ENCODE peak calls at places on chromosomes 11 and 22, in ten cellular contexts. U is suprapubic skin, I is GM12878, G is upper lobe of left lung, N is stomach, J is esophagus muscularis mucosa, B is transverse colon, X is HepG2, A is SK-N-SH, M is H1. R is an unnamed sample.

GRCh38 chr11:37747121-37747520 is 1149.1 kb upstream of the RAG2 start:
- DNase-seq in U (no peak), I (no peak), G (no peak), N (no peak), J (no peak), B (no peak), X (no peak), A (no peak), M (no peak), R (no peak)

GRCh38 chr22:31230871-31231621 is 18.9 kb downstream of the LIMK2 start:
- DNase-seq in U (no peak), I (no peak), G (no peak), N (peak), J (no peak), B (peak), X (peak), A (peak), M (no peak), R (no peak)

GRCh38 chr11:86486261-86487030 is 111.8 kb downstream of the CCDC81 start:
- DNase-seq in U (peak), I (no peak), G (peak), N (no peak), J (no peak), B (no peak), X (no peak), A (no peak), M (no peak), R (no peak)

GRCh38 chr22:21642584-21643448 is 714 bp downstream of the SDF2L1 start:
- DNase-seq in U (no peak), I (no peak), G (peak), N (peak), J (no peak), B (peak), X (peak), A (peak), M (no peak), R (no peak)

GRCh38 chr22:26847046-26847445 is 189.7 kb downstream of the MIAT start:
- DNase-seq in U (no peak), I (no peak), G (no peak), N (no peak), J (no peak), B (no peak), X (no peak), A (no peak), M (no peak), R (no peak)

GRCh38 chr22:32698926-32699619 is 102.4 kb upstream of the TIMP3 start:
- DNase-seq in U (no peak), I (no peak), G (no peak), N (no peak), J (no peak), B (peak), X (no peak), A (no peak), M (no peak), R (peak)

GRCh38 chr11:120327311-120327710 is 2.2 kb downstream of the TLCD5 start:
- DNase-seq in U (no peak), I (no peak), G (no peak), N (no peak), J (no peak), B (no peak), X (no peak), A (no peak), M (no peak), R (no peak)

GRCh38 chr11:45757672-45758071 is 47.3 kb upstream of the SLC35C1 start:
- DNase-seq in U (no peak), I (no peak), G (no peak), N (peak), J (no peak), B (no peak), X (no peak), A (no peak), M (no peak), R (no peak)

GRCh38 chr11:120376547-120377182 is 40.5 kb downstream of the ARHGEF12 start:
- DNase-seq in U (no peak), I (no peak), G (no peak), N (no peak), J (no peak), B (no peak), X (no peak), A (no peak), M (no peak), R (no peak)

GRCh38 chr11:79227732-79228416 is 213.0 kb downstream of the TENM4 start:
- DNase-seq in U (no peak), I (no peak), G (no peak), N (no peak), J (no peak), B (no peak), X (no peak), A (no peak), M (no peak), R (no peak)

GRCh38 chr11:77151804-77152513 is 23.9 kb downstream of the MYO7A start:
- DNase-seq in U (no peak), I (peak), G (no peak), N (no peak), J (no peak), B (peak), X (no peak), A (no peak), M (no peak), R (no peak)

DNA sequence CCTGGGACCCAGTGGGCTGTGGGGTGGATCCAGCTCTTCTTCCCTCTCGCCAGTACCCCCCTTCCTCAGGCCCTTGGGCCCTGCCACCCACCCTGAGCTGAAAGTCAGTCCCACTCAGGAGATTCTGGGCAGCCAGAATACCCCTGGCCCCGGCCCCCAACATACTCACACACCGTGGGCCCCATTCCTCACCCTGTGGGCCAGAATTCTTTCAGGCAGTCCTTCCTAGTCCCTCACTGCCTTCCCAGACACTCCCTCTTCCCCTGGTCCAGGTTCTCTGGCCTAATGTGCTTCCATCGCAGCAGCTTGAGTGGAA is 3.2 kb upstream of the POLD4 start:
- DNase-seq in U (no peak), I (no peak), G (no peak), N (no peak), J (no peak), B (no peak), X (no peak), A (no peak), M (no peak), R (no peak)
- H3K27ac ChIP-seq in U (peak), I (peak), G (peak), N (peak), J (peak), B (peak), X (no peak), A (peak), M (no peak), R (peak)

DNA sequence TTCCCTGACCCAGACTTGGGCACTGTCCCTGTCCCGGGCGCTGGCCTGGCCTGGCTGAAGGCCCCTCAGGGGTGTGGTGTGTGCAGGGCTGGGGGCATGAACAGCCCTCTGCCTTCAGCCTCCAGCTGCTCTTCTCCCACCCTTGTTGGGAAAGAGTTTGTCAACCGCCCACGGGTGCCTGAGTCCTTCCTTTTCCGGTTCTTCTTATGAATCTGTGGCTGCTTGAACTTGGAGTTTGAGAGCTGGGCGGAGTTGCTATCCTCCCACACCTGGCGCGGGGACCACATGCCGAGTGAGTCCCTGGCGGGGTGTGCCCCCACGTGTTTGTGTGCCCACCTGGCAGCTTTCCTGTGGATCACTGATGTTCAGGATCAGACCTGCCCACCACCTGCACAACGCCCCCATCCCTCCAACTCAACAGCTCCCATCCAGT is 13.4 kb downstream of the NFAM1 start:
- DNase-seq in U (no peak), I (no peak), G (no peak), N (no peak), J (no peak), B (no peak), X (no peak), A (no peak), M (no peak), R (no peak)
- TF ChIP-seq POLR2AphosphoS5 in U (no peak), I (no peak), G (no peak), N (no peak), J (no peak), B (no peak), X (no peak), A (no peak), M (no peak), R (no peak)

DNA sequence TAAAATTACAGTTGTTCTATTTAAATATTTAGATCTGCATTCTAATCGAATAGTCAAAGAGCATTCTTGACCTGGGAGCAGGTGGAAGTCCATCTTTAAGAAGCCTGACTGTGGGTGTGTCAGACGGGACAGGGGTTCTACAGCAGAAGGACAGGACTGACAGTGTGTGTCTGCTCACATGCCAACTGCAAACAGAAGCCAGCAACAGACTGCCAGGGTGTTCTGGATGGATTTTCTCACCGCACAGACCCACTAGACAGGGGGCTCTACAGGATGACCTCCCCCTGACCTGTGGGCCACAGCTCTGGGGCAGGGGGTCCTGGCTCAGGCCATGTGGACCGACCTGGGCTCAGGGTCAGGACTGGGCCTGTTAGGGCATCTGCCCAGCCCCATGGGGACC is 22.8 kb upstream of the NAP1L4 start:
- DNase-seq in U (no peak), I (no peak), G (no peak), N (no peak), J (no peak), B (no peak), X (no peak), A (no peak), M (no peak), R (no peak)
- TF ChIP-seq EP300 in U (no peak), I (no peak), G (no peak), N (no peak), J (no peak), B (no peak), X (no peak), A (no peak), M (no peak), R (no peak)

GRCh38 chr22:19505735-19506126 is 18.5 kb downstream of the CLDN5 start:
- DNase-seq in U (no peak), I (no peak), G (no peak), N (no peak), J (no peak), B (no peak), X (no peak), A (no peak), M (no peak), R (no peak)
- H3K27ac ChIP-seq in U (no peak), I (no peak), G (no peak), N (no peak), J (no peak), B (no peak), X (no peak), A (no peak), M (no peak), R (no peak)

R was measured in sigmoid colon.